ENCODE peak calls at places on chromosomes 1 and 21, in nine cellular contexts. One of them, this sample, is unnamed.

GRCh38 chr21:24197132-24197643 is 1410.1 kb downstream of the MRPL39 start:
- DNase-seq in left cardiac atrium: no peak
- DNase-seq in progenitor cell of endocrine pancreas: no peak
- DNase-seq in GDM1: no peak
- DNase-seq in effector memory CD4-positive, alpha-beta T cell: no peak
- DNase-seq in Peyer's patch: no peak
- DNase-seq in SW480: no peak
- DNase-seq in mesothelial cell of epicardium: no peak
- DNase-seq in psoas muscle: no peak
- DNase-seq in this sample: no peak

GRCh38 chr1:26081267-26082019 is 14.0 kb upstream of the TRIM63 start:
- DNase-seq in left cardiac atrium: peak
- DNase-seq in mesothelial cell of epicardium: no peak
- DNase-seq in psoas muscle: peak
- DNase-seq in effector memory CD4-positive, alpha-beta T cell: no peak
- DNase-seq in GDM1: no peak
- DNase-seq in Peyer's patch: no peak
- DNase-seq in progenitor cell of endocrine pancreas: no peak
- DNase-seq in SW480: peak
- DNase-seq in this sample: peak

GRCh38 chr1:110133436-110133835 is 16.9 kb upstream of the SLC6A17 start:
- DNase-seq in progenitor cell of endocrine pancreas: no peak
- DNase-seq in mesothelial cell of epicardium: no peak
- DNase-seq in psoas muscle: no peak
- DNase-seq in GDM1: no peak
- DNase-seq in Peyer's patch: no peak
- DNase-seq in SW480: no peak
- DNase-seq in effector memory CD4-positive, alpha-beta T cell: no peak
- DNase-seq in left cardiac atrium: no peak
- DNase-seq in this sample: no peak

GRCh38 chr1:2300851-2301606 is 72.9 kb downstream of the SKI start:
- DNase-seq in effector memory CD4-positive, alpha-beta T cell: peak
- DNase-seq in progenitor cell of endocrine pancreas: no peak
- DNase-seq in Peyer's patch: peak
- DNase-seq in left cardiac atrium: peak
- DNase-seq in mesothelial cell of epicardium: no peak
- DNase-seq in GDM1: peak
- DNase-seq in psoas muscle: peak
- DNase-seq in SW480: no peak
- DNase-seq in this sample: peak

GRCh38 chr1:114345930-114346479 is 165.0 kb downstream of the TRIM33 start:
- DNase-seq in left cardiac atrium: peak
- DNase-seq in progenitor cell of endocrine pancreas: peak
- DNase-seq in effector memory CD4-positive, alpha-beta T cell: no peak
- DNase-seq in mesothelial cell of epicardium: peak
- DNase-seq in GDM1: no peak
- DNase-seq in Peyer's patch: no peak
- DNase-seq in SW480: no peak
- DNase-seq in psoas muscle: peak
- DNase-seq in this sample: peak

GRCh38 chr1:54158071-54158470 is 5.3 kb upstream of the CDCP2 start:
- DNase-seq in progenitor cell of endocrine pancreas: no peak
- DNase-seq in mesothelial cell of epicardium: no peak
- DNase-seq in SW480: peak
- DNase-seq in psoas muscle: no peak
- DNase-seq in left cardiac atrium: no peak
- DNase-seq in GDM1: no peak
- DNase-seq in Peyer's patch: peak
- DNase-seq in effector memory CD4-positive, alpha-beta T cell: no peak
- DNase-seq in this sample: no peak

GRCh38 chr1:57678138-57678537 is 254.3 kb upstream of the DAB1 start:
- DNase-seq in SW480: no peak
- DNase-seq in GDM1: no peak
- DNase-seq in Peyer's patch: no peak
- DNase-seq in left cardiac atrium: no peak
- DNase-seq in progenitor cell of endocrine pancreas: no peak
- DNase-seq in mesothelial cell of epicardium: no peak
- DNase-seq in psoas muscle: no peak
- DNase-seq in effector memory CD4-positive, alpha-beta T cell: no peak
- DNase-seq in this sample: no peak

GRCh38 chr1:52123622-52124021 is 18.3 kb upstream of the ZFYVE9 start:
- DNase-seq in mesothelial cell of epicardium: no peak
- DNase-seq in progenitor cell of endocrine pancreas: no peak
- DNase-seq in SW480: no peak
- DNase-seq in GDM1: no peak
- DNase-seq in Peyer's patch: no peak
- DNase-seq in left cardiac atrium: no peak
- DNase-seq in psoas muscle: no peak
- DNase-seq in effector memory CD4-positive, alpha-beta T cell: no peak
- DNase-seq in this sample: no peak

GRCh38 chr1:165570078-165570477 is 26.3 kb downstream of the LRRC52 start:
- DNase-seq in SW480: no peak
- DNase-seq in GDM1: no peak
- DNase-seq in effector memory CD4-positive, alpha-beta T cell: no peak
- DNase-seq in mesothelial cell of epicardium: no peak
- DNase-seq in left cardiac atrium: no peak
- DNase-seq in Peyer's patch: no peak
- DNase-seq in progenitor cell of endocrine pancreas: no peak
- DNase-seq in psoas muscle: no peak
- DNase-seq in this sample: no peak

GRCh38 chr21:16072692-16073091 is 342.9 kb downstream of the USP25 start:
- DNase-seq in mesothelial cell of epicardium: no peak
- DNase-seq in SW480: no peak
- DNase-seq in GDM1: no peak
- DNase-seq in left cardiac atrium: no peak
- DNase-seq in progenitor cell of endocrine pancreas: no peak
- DNase-seq in effector memory CD4-positive, alpha-beta T cell: no peak
- DNase-seq in Peyer's patch: no peak
- DNase-seq in psoas muscle: no peak
- DNase-seq in this sample: no peak

GRCh38 chr21:29148535-29148934 is 18.1 kb downstream of the MAP3K7CL start:
- DNase-seq in psoas muscle: no peak
- DNase-seq in Peyer's patch: no peak
- DNase-seq in progenitor cell of endocrine pancreas: no peak
- DNase-seq in left cardiac atrium: no peak
- DNase-seq in effector memory CD4-positive, alpha-beta T cell: no peak
- DNase-seq in mesothelial cell of epicardium: no peak
- DNase-seq in SW480: no peak
- DNase-seq in GDM1: no peak
- DNase-seq in this sample: no peak

GRCh38 chr1:155218854-155219591 is 10.5 kb downstream of the MTX1 start:
- DNase-seq in psoas muscle: no peak
- DNase-seq in left cardiac atrium: no peak
- DNase-seq in GDM1: peak
- DNase-seq in SW480: peak
- DNase-seq in Peyer's patch: no peak
- DNase-seq in mesothelial cell of epicardium: no peak
- DNase-seq in effector memory CD4-positive, alpha-beta T cell: no peak
- DNase-seq in progenitor cell of endocrine pancreas: no peak
- DNase-seq in this sample: no peak

GRCh38 chr1:22139066-22139594 is 3.8 kb downstream of the WNT4 start:
- DNase-seq in Peyer's patch: no peak
- DNase-seq in mesothelial cell of epicardium: no peak
- DNase-seq in left cardiac atrium: no peak
- DNase-seq in progenitor cell of endocrine pancreas: no peak
- DNase-seq in effector memory CD4-positive, alpha-beta T cell: no peak
- DNase-seq in SW480: no peak
- DNase-seq in psoas muscle: no peak
- DNase-seq in GDM1: no peak
- DNase-seq in this sample: no peak

This sample was measured in right cardiac atrium.